ENCODE peak calls at places on chromosomes 11 and 22, in ten cellular contexts. Z, S, W, Y, H, N, U, T, Q and K are unnamed samples.

GRCh38 chr11:122897606-122898210 is 15.1 kb downstream of the JHY start:
- DNase-seq in Z (no peak), S (no peak), W (no peak), Y (peak), H (no peak), N (no peak), U (no peak), T (no peak), Q (no peak), K (no peak)

GRCh38 chr11:113705871-113706654 is at the start of gene TMPRSS5:
- DNase-seq in Z (no peak), S (no peak), W (no peak), Y (no peak), H (no peak), N (no peak), U (no peak), T (no peak), Q (no peak), K (no peak)

GRCh38 chr22:33873666-33874065 is 46.6 kb downstream of the LARGE1 start:
- DNase-seq in Z (no peak), S (no peak), W (no peak), Y (no peak), H (no peak), N (no peak), U (no peak), T (no peak), Q (no peak), K (no peak)

GRCh38 chr11:74069146-74070046 is 60.5 kb upstream of the UCP3 start:
- DNase-seq in Z (no peak), S (no peak), W (peak), Y (no peak), H (no peak), N (no peak), U (no peak), T (no peak), Q (no peak), K (peak)

GRCh38 chr22:50482107-50483074 is 1.0 kb downstream of the ADM2 start:
- DNase-seq in Z (peak), S (no peak), W (no peak), Y (no peak), H (peak), N (no peak), U (no peak), T (peak), Q (no peak), K (no peak)

GRCh38 chr22:43878831-43879550 is 12.8 kb downstream of the PNPLA5 start:
- DNase-seq in Z (peak), S (no peak), W (no peak), Y (no peak), H (no peak), N (no peak), U (no peak), T (no peak), Q (no peak), K (no peak)

GRCh38 chr11:121578216-121579063 is 125.7 kb upstream of the SORL1-AS1 start:
- DNase-seq in Z (no peak), S (no peak), W (no peak), Y (no peak), H (no peak), N (no peak), U (no peak), T (no peak), Q (peak), K (no peak)

GRCh38 chr11:12813371-12814225 is 139.4 kb downstream of the TEAD1 start:
- DNase-seq in Z (no peak), S (no peak), W (peak), Y (peak), H (no peak), N (peak), U (no peak), T (no peak), Q (no peak), K (no peak)

GRCh38 chr11:111521132-111521531 is 6.6 kb downstream of the HOATZ start:
- DNase-seq in Z (no peak), S (no peak), W (no peak), Y (no peak), H (no peak), N (no peak), U (no peak), T (no peak), Q (no peak), K (no peak)

GRCh38 chr11:15115686-15116085 is 963 bp downstream of the INSC start:
- DNase-seq in Z (no peak), S (no peak), W (no peak), Y (no peak), H (no peak), N (no peak), U (peak), T (no peak), Q (no peak), K (no peak)

GRCh38 chr11:15118431-15118830 is 3.7 kb downstream of the INSC start:
- DNase-seq in Z (no peak), S (no peak), W (no peak), Y (no peak), H (no peak), N (no peak), U (peak), T (no peak), Q (no peak), K (no peak)

GRCh38 chr11:15117751-15118150 is 3.0 kb downstream of the INSC start:
- DNase-seq in Z (no peak), S (no peak), W (no peak), Y (no peak), H (no peak), N (no peak), U (peak), T (no peak), Q (no peak), K (no peak)

GRCh38 chr11:15119826-15120225 is 5.1 kb downstream of the INSC start:
- DNase-seq in Z (no peak), S (no peak), W (no peak), Y (no peak), H (no peak), N (no peak), U (peak), T (no peak), Q (no peak), K (no peak)

GRCh38 chr11:15119352-15119751 is 4.6 kb downstream of the INSC start:
- DNase-seq in Z (no peak), S (no peak), W (no peak), Y (no peak), H (no peak), N (no peak), U (peak), T (no peak), Q (peak), K (no peak)
- TF ChIP-seq POLR2AphosphoS5 in Z (no peak), S (no peak), W (no peak), Y (no peak), H (no peak), N (no peak), U (no peak), T (no peak), Q (no peak), K (no peak)

DNA sequence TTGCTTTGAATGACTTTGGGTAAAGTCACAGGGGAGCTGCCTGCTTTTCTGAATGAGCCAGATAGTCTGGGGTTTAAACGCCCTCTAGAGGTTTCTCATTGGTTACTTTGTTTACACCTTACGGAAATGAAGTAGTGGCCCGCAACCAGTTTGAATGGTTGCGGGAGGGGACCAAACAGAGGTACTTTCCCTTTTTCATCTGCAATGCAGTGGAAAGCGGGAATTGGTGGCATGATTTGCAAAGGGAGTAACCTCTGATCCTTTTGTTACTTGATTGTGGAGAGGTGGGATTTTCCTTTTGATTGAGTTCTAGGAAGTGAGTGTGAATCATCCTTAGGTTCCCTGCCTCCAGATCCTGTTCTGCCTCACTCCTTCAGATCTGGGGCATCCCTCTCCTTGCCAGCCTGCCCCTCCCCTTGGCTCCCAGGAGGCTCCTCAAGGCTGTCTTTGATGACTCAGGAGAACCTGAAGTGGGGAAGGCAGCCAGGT is 15.9 kb upstream of the GLYATL1 start:
- DNase-seq in Z (no peak), S (peak), W (no peak), Y (no peak), H (peak), N (peak), U (no peak), T (peak), Q (no peak), K (peak)
- TF ChIP-seq CTCF in Z (no peak), S (peak), W (peak), Y (no peak), H (peak), N (peak), U (no peak), T (peak), Q (no peak), K (no peak)

GRCh38 chr11:44320289-44320973 is 10.5 kb upstream of the ALX4 start:
- DNase-seq in Z (no peak), S (no peak), W (no peak), Y (no peak), H (no peak), N (no peak), U (no peak), T (peak), Q (no peak), K (no peak)
- H3K4me3 ChIP-seq in Z (no peak), S (no peak), W (no peak), Y (no peak), H (peak), N (no peak), U (no peak), T (peak), Q (no peak), K (no peak)

GRCh38 chr11:61736310-61736709 is 16.1 kb upstream of the MYRF start:
- DNase-seq in Z (no peak), S (no peak), W (no peak), Y (no peak), H (no peak), N (no peak), U (no peak), T (no peak), Q (no peak), K (no peak)
- TF ChIP-seq POLR2AphosphoS5 in Z (no peak), S (no peak), W (no peak), Y (no peak), H (no peak), N (no peak), U (no peak), T (no peak), Q (no peak), K (no peak)

GRCh38 chr11:117145393-117145761 is 1.3 kb downstream of the PAFAH1B2 start:
- DNase-seq in Z (no peak), S (no peak), W (no peak), Y (peak), H (peak), N (peak), U (no peak), T (no peak), Q (no peak), K (peak)
- TF ChIP-seq CTCF in Z (no peak), S (peak), W (no peak), Y (peak), H (peak), N (no peak), U (no peak), T (no peak), Q (no peak), K (no peak)

GRCh38 chr11:93522448-93522847 is 20.7 kb downstream of the SMCO4 start:
- DNase-seq in Z (no peak), S (no peak), W (no peak), Y (no peak), H (no peak), N (no peak), U (no peak), T (no peak), Q (no peak), K (no peak)

GRCh38 chr11:93525601-93526000 is 17.6 kb downstream of the SMCO4 start:
- DNase-seq in Z (no peak), S (no peak), W (no peak), Y (no peak), H (no peak), N (no peak), U (no peak), T (no peak), Q (no peak), K (no peak)

GRCh38 chr11:93526058-93526633 is 17.0 kb downstream of the SMCO4 start:
- DNase-seq in Z (no peak), S (no peak), W (no peak), Y (no peak), H (no peak), N (no peak), U (no peak), T (no peak), Q (no peak), K (no peak)

GRCh38 chr11:93524868-93525267 is 18.3 kb downstream of the SMCO4 start:
- DNase-seq in Z (peak), S (no peak), W (no peak), Y (no peak), H (no peak), N (no peak), U (no peak), T (no peak), Q (no peak), K (no peak)

GRCh38 chr11:93524173-93524536 is 19.0 kb downstream of the SMCO4 start:
- DNase-seq in Z (no peak), S (no peak), W (no peak), Y (no peak), H (no peak), N (no peak), U (no peak), T (no peak), Q (no peak), K (no peak)
- H3K4me3 ChIP-seq in Z (no peak), S (no peak), W (no peak), Y (no peak), H (no peak), N (no peak), U (no peak), T (no peak), Q (no peak), K (no peak)

DNA sequence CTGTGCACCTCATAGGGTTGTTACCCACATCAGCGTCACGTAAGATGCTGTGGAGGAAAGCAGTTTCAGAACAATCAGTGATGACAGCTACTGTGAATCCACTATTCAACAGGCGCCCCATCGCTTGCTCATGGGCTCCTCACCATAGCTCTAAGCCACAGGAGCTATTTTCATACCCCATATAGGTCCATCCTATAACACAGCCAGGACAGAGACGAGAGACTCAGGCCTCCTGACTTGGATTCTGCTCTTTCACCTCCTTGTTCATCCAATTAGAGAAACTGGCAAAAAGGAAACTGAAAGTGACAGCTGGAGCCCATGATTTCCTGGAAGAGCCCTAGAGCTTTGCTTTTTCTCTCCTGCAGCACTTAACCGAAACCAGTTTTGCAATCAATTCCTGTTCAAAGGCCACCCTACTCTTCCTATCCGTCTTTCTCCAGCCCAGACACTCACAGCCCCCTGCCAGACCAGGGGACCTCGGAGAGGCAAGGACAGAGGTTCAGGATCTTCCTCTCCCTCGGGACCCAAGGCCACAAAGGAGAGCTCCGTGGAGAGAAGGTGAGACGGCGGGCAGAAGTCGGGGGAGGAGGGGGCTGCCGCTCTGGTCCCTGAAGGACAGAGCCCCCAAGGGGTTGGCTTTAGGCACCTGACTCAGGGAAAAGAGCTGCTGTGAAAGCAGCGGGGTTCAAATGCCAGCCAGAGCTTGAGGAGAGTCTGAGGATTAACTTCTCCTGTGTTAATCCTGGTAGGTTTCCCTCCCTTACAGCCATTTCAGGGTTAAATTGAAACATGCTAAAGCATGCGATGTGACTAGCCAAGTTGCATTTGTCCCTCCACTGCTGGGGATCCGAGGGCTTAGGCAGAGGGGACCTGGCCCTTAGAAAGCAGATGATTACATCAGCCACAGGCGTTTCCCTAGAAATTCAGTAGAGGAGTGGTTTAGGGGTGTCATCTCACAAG is at the start of gene APOL6:
- DNase-seq in Z (peak), S (no peak), W (peak), Y (peak), H (peak), N (peak), U (peak), T (peak), Q (no peak), K (peak)
- TF ChIP-seq POLR2AphosphoS5 in Z (peak), S (no peak), W (peak), Y (no peak), H (no peak), N (peak), U (peak), T (no peak), Q (peak), K (peak)

DNA sequence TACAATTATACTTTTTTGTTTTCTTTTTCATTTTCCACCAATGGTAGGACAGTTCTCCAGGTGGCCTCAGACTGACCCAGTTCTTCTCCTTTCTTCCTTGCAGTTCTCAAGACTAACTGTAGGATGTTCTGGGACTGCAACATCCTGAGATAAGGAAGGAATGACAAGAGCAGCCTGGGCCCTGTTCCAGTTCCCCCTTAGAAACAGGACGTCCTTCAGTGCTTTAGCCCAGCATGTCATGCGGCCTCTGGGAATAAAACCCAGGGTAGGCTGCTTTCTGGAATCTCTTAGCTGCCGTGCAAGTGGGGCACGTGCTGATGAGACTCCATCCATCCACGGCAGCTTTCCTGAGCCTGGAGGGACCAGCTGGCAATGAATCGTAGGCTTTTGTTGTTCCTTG is 24.0 kb upstream of the CADM1 start:
- DNase-seq in Z (no peak), S (no peak), W (no peak), Y (no peak), H (peak), N (no peak), U (no peak), T (no peak), Q (no peak), K (no peak)
- TF ChIP-seq CTCF in Z (no peak), S (no peak), W (no peak), Y (no peak), H (no peak), N (no peak), U (no peak), T (no peak), Q (no peak), K (no peak)

GRCh38 chr11:10450451-10451398 is 4.3 kb upstream of the AMPD3 start:
- DNase-seq in Z (peak), S (peak), W (peak), Y (no peak), H (peak), N (peak), U (no peak), T (peak), Q (no peak), K (peak)
- H3K4me3 ChIP-seq in Z (peak), S (peak), W (peak), Y (peak), H (peak), N (peak), U (peak), T (peak), Q (peak), K (peak)

GRCh38 chr22:40213478-40213877 is 35.8 kb downstream of the TNRC6B start:
- DNase-seq in Z (no peak), S (no peak), W (no peak), Y (peak), H (no peak), N (no peak), U (no peak), T (no peak), Q (no peak), K (no peak)
- TF ChIP-seq POLR2AphosphoS5 in Z (no peak), S (no peak), W (no peak), Y (no peak), H (no peak), N (no peak), U (no peak), T (no peak), Q (no peak), K (no peak)